ENCODE peak calls at places on chromosome 16, in eight cellular contexts. W is putamen; Z is psoas muscle; L is AG20443; F is activated CD4-positive, alpha-beta memory T cell treated with anti-CD3 and anti-CD28 coated beads for 36 hours; O is posterior cingulate gyrus; A is NCI-H1930; Y is activated CD4-positive, alpha-beta T cell treated with anti-CD3 and anti-CD28 coated beads, Interleukin-2, amount 50 U/mL, for 1 hour. J is an unnamed sample.

GRCh38 chr16:720990-721764 is at the start of gene ANTKMT:
- DNase-seq in Z (peak), O (peak), F (peak), Y (peak), L (peak), W (no peak), A (peak), J (peak)

GRCh38 chr16:30533748-30534367 is 800 bp downstream of the ZNF747 start:
- DNase-seq in Y (no peak), O (no peak), L (peak), F (peak), Z (no peak), W (no peak), A (no peak), J (no peak)

GRCh38 chr16:60110531-60110930 is 1376.4 kb upstream of the GOT2 start:
- DNase-seq in Y (no peak), O (no peak), W (no peak), F (no peak), A (no peak), Z (no peak), L (no peak), J (no peak)

GRCh38 chr16:85717393-85718152 is 28.8 kb upstream of the GINS2 start:
- DNase-seq in L (peak), F (peak), Y (peak), W (peak), O (peak), Z (peak), A (peak), J (peak)

GRCh38 chr16:20844054-20844453 is 37.7 kb downstream of the REXO5 start:
- DNase-seq in A (no peak), L (no peak), F (no peak), Z (no peak), Y (no peak), W (no peak), O (no peak), J (no peak)

GRCh38 chr16:54928421-54929089 is 2.1 kb upstream of the IRX5 start:
- DNase-seq in Z (peak), A (peak), F (peak), O (no peak), Y (no peak), L (peak), W (no peak), J (peak)

GRCh38 chr16:55501549-55502322 is 7.1 kb upstream of the LPCAT2 start:
- DNase-seq in W (no peak), A (no peak), L (no peak), Y (no peak), F (no peak), O (no peak), Z (no peak), J (no peak)

GRCh38 chr16:3292604-3293003 is 9.3 kb downstream of the ZNF263 start:
- DNase-seq in Z (no peak), L (no peak), F (no peak), Y (no peak), A (no peak), O (no peak), W (no peak), J (no peak)

GRCh38 chr16:85137323-85138072 is 25.2 kb upstream of the CIBAR2 start:
- DNase-seq in Y (no peak), F (no peak), O (peak), Z (peak), L (peak), W (peak), A (no peak), J (peak)

GRCh38 chr16:64545769-64546168 is 576.1 kb downstream of the CDH11 start:
- DNase-seq in Z (no peak), W (no peak), F (no peak), Y (no peak), L (no peak), A (no peak), O (no peak), J (no peak)

GRCh38 chr16:73616186-73616585 is 568.3 kb upstream of the ZFHX3 start:
- DNase-seq in L (no peak), W (no peak), Y (no peak), F (no peak), O (no peak), Z (no peak), A (peak), J (no peak)

GRCh38 chr16:89567656-89568594 is 7.4 kb downstream of the RPL13 start:
- DNase-seq in F (no peak), Y (no peak), O (no peak), A (no peak), W (no peak), Z (no peak), L (no peak), J (no peak)

GRCh38 chr16:65121870-65122723 is at the start of gene CDH11:
- DNase-seq in L (peak), Z (peak), F (no peak), Y (no peak), W (peak), A (no peak), O (peak), J (no peak)

GRCh38 chr16:30615358-30616076 is 5.3 kb upstream of the ZNF689 start:
- DNase-seq in Z (peak), O (peak), L (peak), W (no peak), F (peak), Y (peak), A (peak), J (peak)

GRCh38 chr16:79601092-79601977 is 798 bp upstream of the MAF start:
- DNase-seq in A (no peak), L (peak), W (peak), Y (peak), O (no peak), Z (peak), F (peak), J (no peak)

GRCh38 chr16:27449434-27450188 is 47.6 kb downstream of the IL21R start:
- DNase-seq in O (no peak), Y (peak), Z (no peak), A (no peak), L (no peak), F (peak), W (no peak), J (no peak)

GRCh38 chr16:67040906-67041305 is 12.0 kb downstream of the CBFB start:
- DNase-seq in L (no peak), Y (no peak), Z (no peak), W (peak), A (no peak), F (no peak), O (no peak), J (peak)

GRCh38 chr16:66936462-66936861 is 1.1 kb downstream of the CES2 start:
- DNase-seq in O (no peak), F (no peak), L (no peak), A (no peak), Z (peak), Y (no peak), W (no peak), J (no peak)

GRCh38 chr16:57732683-57733082 is 2.9 kb upstream of the KATNB1 start:
- DNase-seq in Z (no peak), A (no peak), O (no peak), W (no peak), Y (no peak), F (no peak), L (no peak), J (no peak)

GRCh38 chr16:75379911-75380847 is 53.1 kb downstream of the CFDP1 start:
- DNase-seq in Y (peak), A (no peak), W (no peak), O (no peak), L (no peak), F (peak), Z (no peak), J (peak)

GRCh38 chr16:35398208-35398607 is 1938.8 kb downstream of the TP53TG3F start:
- DNase-seq in F (no peak), A (no peak), O (no peak), L (no peak), Z (no peak), Y (no peak), W (no peak), J (no peak)

GRCh38 chr16:75198135-75198600 is 8.8 kb downstream of the CTRB2 start:
- DNase-seq in O (no peak), Y (no peak), A (no peak), Z (no peak), W (no peak), F (no peak), L (peak), J (no peak)

GRCh38 chr16:48444574-48444973 is 59.4 kb upstream of the SIAH1 start:
- DNase-seq in Z (peak), L (peak), Y (no peak), O (no peak), W (no peak), F (no peak), A (no peak), J (no peak)

GRCh38 chr16:79599256-79599836 is 1.2 kb downstream of the MAF start:
- DNase-seq in Z (peak), O (no peak), A (no peak), L (peak), Y (peak), W (no peak), F (no peak), J (no peak)

GRCh38 chr16:10981697-10982216 is 37.4 kb downstream of the CLEC16A start:
- DNase-seq in Y (peak), Z (no peak), W (no peak), A (no peak), F (peak), L (peak), O (no peak), J (no peak)

GRCh38 chr16:1167276-1168107 is 14.6 kb downstream of the CACNA1H start:
- DNase-seq in Y (no peak), L (no peak), W (peak), A (no peak), O (peak), F (no peak), Z (no peak), J (peak)

GRCh38 chr16:56609463-56609921 is 1.1 kb downstream of the MT2A start:
- DNase-seq in A (no peak), F (peak), L (no peak), Y (peak), O (no peak), Z (peak), W (no peak), J (peak)

GRCh38 chr16:7278636-7279035 is 54.0 kb upstream of the RBFOX1 start:
- DNase-seq in L (no peak), Z (no peak), O (no peak), W (no peak), A (no peak), F (no peak), Y (no peak), J (no peak)

GRCh38 chr16:62966626-62967025 is 930.4 kb upstream of the CDH8 start:
- DNase-seq in W (no peak), A (no peak), F (no peak), L (no peak), Y (no peak), O (no peak), Z (no peak), J (no peak)

GRCh38 chr16:75305364-75306101 is 54.1 kb upstream of the BCAR1 start:
- DNase-seq in A (no peak), F (peak), Y (no peak), L (peak), Z (peak), W (no peak), O (peak), J (peak)

GRCh38 chr16:88743693-88744519 is 37.6 kb downstream of the CTU2 start:
- DNase-seq in A (no peak), F (peak), Z (peak), L (peak), O (peak), W (no peak), Y (peak), J (peak)

GRCh38 chr16:12544477-12545291 is 259.0 kb downstream of the CPPED1 start:
- DNase-seq in O (no peak), Z (no peak), A (no peak), Y (no peak), F (no peak), L (no peak), W (no peak), J (no peak)

GRCh38 chr16:78277374-78277773 is 177.9 kb downstream of the WWOX start:
- DNase-seq in L (no peak), W (no peak), Z (no peak), A (no peak), O (no peak), F (no peak), Y (no peak), J (no peak)

GRCh38 chr16:77993111-77993571 is 29.2 kb upstream of the CLEC3A start:
- DNase-seq in Y (no peak), L (peak), O (no peak), Z (no peak), W (no peak), A (no peak), F (no peak), J (no peak)

J was measured in pons.